ENCODE peak calls at places on chromosome 7, in nine cellular contexts. Z, S, W, A, G, L, C, O and R are unnamed samples.
A peak's percentile ranks its signal among the peaks of the same experiment; 100 is the strongest.

GRCh38 chr7:94286111-94286510 is 108.6 kb upstream of the COL1A2 start:
- DNase-seq in Z (no peak), A (no peak), C (no peak), L (no peak), S (no peak), W (no peak), G (no peak), O (no peak), R (no peak)

GRCh38 chr7:101539784-101540183 is 89.3 kb downstream of the MYL10 start:
- DNase-seq in G (no peak), O (no peak), C (no peak), L (no peak), S (no peak), A (no peak), Z (no peak), W (no peak), R (no peak)

GRCh38 chr7:131011976-131012375 is 278.0 kb upstream of the KLF14 start:
- DNase-seq in S (peak; percentile 67), A (peak; percentile 54), O (no peak), Z (no peak), W (no peak), L (no peak), C (no peak), G (no peak), R (no peak)

GRCh38 chr7:30914611-30915601 is 3.3 kb downstream of the AQP1 start:
- DNase-seq in Z (peak; percentile 21), G (no peak), W (no peak), S (peak; percentile 68), A (peak; percentile 91), L (peak; percentile 8), C (peak; percentile 74), O (peak; percentile 59), R (peak; percentile 62)

GRCh38 chr7:2520131-2520807 is 695 bp downstream of the LFNG start:
- DNase-seq in O (peak; percentile 68), W (no peak), L (peak; percentile 57), A (peak; percentile 13), G (peak; percentile 58), C (peak; percentile 78), Z (no peak), S (peak; percentile 43), R (peak; percentile 61)

GRCh38 chr7:130865408-130866236 is 131.6 kb upstream of the KLF14 start:
- DNase-seq in L (no peak), A (peak; percentile 55), W (no peak), S (peak; percentile 55), O (no peak), G (no peak), C (no peak), Z (no peak), R (no peak)

GRCh38 chr7:378551-379455 is 88.8 kb downstream of the FOXL3 start:
- DNase-seq in G (peak; percentile 22), S (no peak), C (peak; percentile 85), Z (no peak), L (peak; percentile 49), W (no peak), A (no peak), O (no peak), R (no peak)

GRCh38 chr7:69772699-69773436 is 174.6 kb downstream of the AUTS2 start:
- DNase-seq in W (no peak), S (no peak), Z (no peak), O (no peak), C (no peak), G (no peak), A (no peak), L (no peak), R (no peak)

GRCh38 chr7:3149961-3150516 is 106.4 kb upstream of the CARD11 start:
- DNase-seq in L (no peak), Z (no peak), S (peak; percentile 4), O (no peak), C (no peak), W (no peak), A (no peak), G (no peak), R (peak; percentile 21)

GRCh38 chr7:119935418-119936025 is 337.5 kb upstream of the KCND2 start:
- DNase-seq in S (peak; percentile 2), Z (peak; percentile 32), A (peak; percentile 60), C (no peak), W (no peak), L (no peak), O (no peak), G (no peak), R (no peak)

GRCh38 chr7:68441610-68442009 is 1156.7 kb upstream of the AUTS2 start:
- DNase-seq in S (no peak), Z (no peak), C (no peak), O (no peak), A (no peak), W (no peak), L (no peak), G (no peak), R (no peak)

GRCh38 chr7:2953588-2954407 is 89.9 kb downstream of the CARD11 start:
- DNase-seq in S (no peak), O (no peak), A (no peak), Z (no peak), C (no peak), W (no peak), L (no peak), G (no peak), R (peak; percentile 43)

GRCh38 chr7:6436385-6436685 is 11.4 kb downstream of the DAGLB start:
- DNase-seq in Z (no peak), W (no peak), S (no peak), L (no peak), G (no peak), A (no peak), C (no peak), O (no peak), R (peak; percentile 48)

GRCh38 chr7:107186242-107186641 is 17.4 kb downstream of the HBP1 start:
- DNase-seq in W (no peak), C (no peak), A (peak; percentile 10), G (no peak), Z (no peak), O (no peak), S (no peak), L (no peak), R (no peak)

GRCh38 chr7:27901028-27901760 is 161.2 kb downstream of the TAX1BP1 start:
- DNase-seq in O (no peak), S (peak; percentile 19), C (no peak), Z (no peak), A (peak; percentile 28), G (no peak), L (no peak), W (no peak), R (no peak)

GRCh38 chr7:38801786-38802185 is 107.2 kb downstream of the VPS41 start:
- DNase-seq in L (no peak), S (no peak), C (no peak), A (no peak), W (no peak), Z (no peak), O (no peak), G (no peak), R (no peak)

GRCh38 chr7:151814400-151814914 is 62.5 kb downstream of the PRKAG2 start:
- DNase-seq in A (no peak), S (no peak), C (no peak), L (no peak), G (no peak), O (no peak), Z (no peak), W (no peak), R (peak; percentile 78)

GRCh38 chr7:85186083-85186520 is 754 bp downstream of the SEMA3D start:
- DNase-seq in W (no peak), Z (no peak), S (peak; percentile 60), O (peak; percentile 51), L (peak; percentile 12), C (peak; percentile 80), G (no peak), A (peak; percentile 62), R (peak; percentile 33)

DNA sequence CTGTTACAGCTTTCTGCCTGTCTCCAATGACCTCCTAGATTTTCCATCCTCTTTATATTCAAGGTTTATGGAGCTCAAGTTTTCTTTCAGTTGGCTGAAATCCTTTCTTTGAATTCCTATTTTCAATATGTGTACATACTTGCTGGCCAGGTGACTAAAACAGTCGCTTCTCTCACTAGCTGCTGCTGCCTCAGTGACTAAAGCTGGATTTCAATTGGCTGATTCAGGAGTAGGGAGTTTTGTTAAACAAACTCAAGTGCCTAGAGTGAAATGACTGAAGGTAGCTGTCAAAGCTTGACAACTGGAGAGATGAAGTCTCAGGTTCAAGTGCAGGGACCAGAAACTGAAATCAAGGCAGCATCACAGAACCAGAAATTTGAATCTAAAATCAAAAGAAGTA is 6.7 kb upstream of the POLR1F start:
- DNase-seq in Z (no peak), L (no peak), G (no peak), A (no peak), C (no peak), O (no peak), S (peak; percentile 25), W (no peak), R (no peak)
- H3K4me1 ChIP-seq in Z (no peaks in the 10 kb centered on the region), L (no peaks in the 10 kb centered on the region), G (no peaks in the 10 kb centered on the region), A (no peaks in the 10 kb centered on the region), C (no peaks in the 10 kb centered on the region), O (no peaks in the 10 kb centered on the region), S (no peaks in the 10 kb centered on the region), W (no peaks in the 10 kb centered on the region), R (no peaks in the 10 kb centered on the region)

DNA sequence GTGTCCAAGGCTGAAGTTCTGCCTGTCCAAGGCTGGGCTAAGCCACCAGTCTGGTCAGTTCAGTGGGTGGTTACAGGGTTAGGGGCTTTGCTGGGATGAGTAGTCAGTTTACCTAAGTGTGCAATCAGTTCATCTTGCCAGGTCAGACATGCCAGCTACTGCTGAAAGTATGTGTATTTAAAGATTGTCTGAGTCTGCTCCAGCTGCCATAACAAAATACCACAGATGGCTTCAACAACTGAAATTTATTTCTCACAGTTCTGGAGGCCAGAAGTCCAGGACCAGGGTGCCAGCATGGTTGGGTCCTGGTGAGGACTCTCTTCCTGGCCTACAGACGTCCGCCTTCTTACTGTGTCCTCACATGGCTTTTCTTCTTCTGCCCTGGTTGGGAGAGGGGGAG is 52.4 kb upstream of the TNS3 start:
- DNase-seq in O (no peak), W (no peak), Z (no peak), G (no peak), S (peak; percentile 26), A (peak; percentile 61), C (no peak), L (no peak), R (no peak)
- H3K4me1 ChIP-seq in O (peaks cover 4% of the 10 kb centered on the region), W (no peaks in the 10 kb centered on the region), Z (peaks cover 7% of the 10 kb centered on the region), G (no peaks in the 10 kb centered on the region), S (peaks cover 30% of the 10 kb centered on the region), A (peaks cover 21% of the 10 kb centered on the region), C (no peaks in the 10 kb centered on the region), L (peaks cover 19% of the 10 kb centered on the region), R (peaks cover 16% of the 10 kb centered on the region)

DNA sequence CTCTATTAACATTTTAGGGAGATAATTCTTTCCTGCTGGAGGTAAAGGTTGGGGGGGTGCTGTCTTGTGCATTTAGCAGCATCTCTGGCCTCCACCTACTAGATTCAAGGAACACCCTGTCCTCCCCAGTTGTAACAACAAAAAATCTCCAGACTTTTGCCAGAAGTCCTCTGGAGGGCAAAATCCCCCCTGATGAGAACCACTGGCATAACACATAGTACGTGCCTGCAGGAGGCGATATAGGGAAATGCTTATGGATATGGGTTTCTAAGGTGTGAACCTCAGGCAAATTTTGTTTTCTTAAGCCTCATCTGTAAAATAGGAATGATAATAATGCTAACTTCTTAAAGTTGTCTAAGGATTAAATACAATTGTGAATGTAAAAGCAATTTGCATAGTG is 2.9 kb upstream of the OSBPL3 start:
- DNase-seq in G (no peak), W (no peak), S (no peak), A (peak; percentile 26), C (no peak), L (no peak), O (peak; percentile 31), Z (no peak), R (no peak)
- H3K4me1 ChIP-seq in G (peaks cover 28% of the 10 kb centered on the region), W (peaks cover 18% of the 10 kb centered on the region), S (peaks cover 29% of the 10 kb centered on the region), A (peaks cover 16% of the 10 kb centered on the region), C (no peaks in the 10 kb centered on the region), L (peaks cover 16% of the 10 kb centered on the region), O (no peaks in the 10 kb centered on the region), Z (peaks cover 14% of the 10 kb centered on the region), R (peaks cover 28% of the 10 kb centered on the region)

GRCh38 chr7:43693687-43694398 is 35.5 kb downstream of the COA1 start:
- DNase-seq in G (no peak), L (no peak), S (peak; percentile 42), W (no peak), C (no peak), A (peak; percentile 66), Z (peak; percentile 32), O (no peak), R (no peak)
- H3K4me1 ChIP-seq in G (peaks cover 27% of the 10 kb centered on the region), L (peaks cover 20% of the 10 kb centered on the region), S (peaks cover 30% of the 10 kb centered on the region), W (peaks cover 6% of the 10 kb centered on the region), C (no peaks in the 10 kb centered on the region), A (peaks cover 56% of the 10 kb centered on the region), Z (peaks cover 28% of the 10 kb centered on the region), O (peaks cover 7% of the 10 kb centered on the region), R (peaks cover 4% of the 10 kb centered on the region)